ENCODE peak calls at places on chromosomes 12 and 14, in six cellular contexts. N is breast epithelium; D is mucosa of descending colon; O is HCT116; G is transverse colon; Z is CD8-positive, alpha-beta T cell. J is an unnamed sample.

GRCh38 chr14:91114079-91115065 is 499 bp downstream of the DGLUCY start:
- DNase-seq in N (peak), Z (peak), O (peak), G (peak), D (peak), J (peak)

GRCh38 chr12:16564675-16565074 is 41.3 kb downstream of the LMO3 start:
- DNase-seq in O (no peak), G (no peak), Z (no peak), N (no peak), D (no peak), J (no peak)

GRCh38 chr12:92277795-92278194 is 132.1 kb upstream of the BTG1 start:
- DNase-seq in Z (no peak), O (no peak), G (no peak), D (no peak), N (no peak), J (no peak)

GRCh38 chr12:20220339-20220738 is 148.0 kb upstream of the PDE3A start:
- DNase-seq in Z (no peak), D (no peak), N (no peak), G (no peak), O (peak), J (no peak)

GRCh38 chr12:64746663-64747062 is 12.5 kb downstream of the GNS start:
- DNase-seq in D (no peak), Z (no peak), N (no peak), O (no peak), G (no peak), J (peak)

GRCh38 chr14:100304825-100305445 is 1.3 kb downstream of the SLC25A29 start:
- DNase-seq in G (peak), N (no peak), O (no peak), Z (no peak), D (peak), J (peak)

GRCh38 chr12:7907009-7907408 is 29.0 kb downstream of the SLC2A3 start:
- DNase-seq in D (peak), Z (peak), O (peak), N (no peak), G (peak), J (peak)

GRCh38 chr12:44654641-44655625 is 221.2 kb downstream of the NELL2 start:
- DNase-seq in D (no peak), Z (no peak), O (no peak), G (no peak), N (no peak), J (no peak)

GRCh38 chr12:14422516-14423230 is 57.2 kb downstream of the ATF7IP start:
- DNase-seq in Z (no peak), N (no peak), G (no peak), O (no peak), D (no peak), J (no peak)

GRCh38 chr14:36553650-36554260 is 28.7 kb downstream of the NKX2-8 start:
- DNase-seq in Z (no peak), N (no peak), D (peak), G (no peak), O (peak), J (peak)

GRCh38 chr12:104463371-104463770 is 6.6 kb downstream of the CHST11 start:
- DNase-seq in Z (no peak), O (no peak), G (no peak), N (no peak), D (no peak), J (no peak)

GRCh38 chr12:6163554-6164060 is 36.6 kb upstream of the CD9 start:
- DNase-seq in N (no peak), D (no peak), G (no peak), Z (no peak), O (no peak), J (no peak)

GRCh38 chr12:1915082-1915968 is 3.1 kb downstream of the CACNA2D4 start:
- DNase-seq in G (no peak), D (no peak), N (peak), Z (peak), O (no peak), J (no peak)

GRCh38 chr14:29800961-29801360 is 126.7 kb downstream of the PRKD1 start:
- DNase-seq in O (no peak), D (no peak), G (no peak), N (no peak), Z (no peak), J (no peak)

GRCh38 chr12:23303220-23303619 is 646.2 kb downstream of the SOX5 start:
- DNase-seq in N (no peak), O (no peak), Z (no peak), D (no peak), G (no peak), J (no peak)

GRCh38 chr12:77372026-77372425 is 306.7 kb upstream of the E2F7 start:
- DNase-seq in O (no peak), Z (no peak), G (no peak), D (peak), N (no peak), J (no peak)

GRCh38 chr12:49882248-49882850 is 21.4 kb downstream of the FAIM2 start:
- DNase-seq in O (no peak), G (no peak), D (no peak), Z (no peak), N (no peak), J (no peak)

GRCh38 chr14:104288272-104288671 is 149.9 kb downstream of the KIF26A start:
- DNase-seq in D (no peak), G (peak), O (no peak), N (no peak), Z (no peak), J (no peak)

GRCh38 chr12:2270846-2271245 is 218.1 kb downstream of the CACNA1C start:
- DNase-seq in Z (no peak), G (no peak), D (no peak), N (no peak), O (no peak), J (no peak)

GRCh38 chr12:113727651-113728061 is 238.5 kb downstream of the RBM19 start:
- DNase-seq in G (no peak), N (no peak), D (no peak), O (peak), Z (no peak), J (no peak)

GRCh38 chr14:106691601-106692291 is 1165.4 kb downstream of the TMEM121 start:
- DNase-seq in N (no peak), D (peak), O (no peak), Z (no peak), G (peak), J (no peak)

GRCh38 chr14:103607039-103607668 is 21.9 kb upstream of the KLC1 start:
- DNase-seq in G (peak), O (no peak), D (peak), Z (peak), N (peak), J (peak)

GRCh38 chr12:45490232-45490881 is 239.1 kb upstream of the ARID2 start:
- DNase-seq in N (no peak), G (no peak), D (no peak), Z (no peak), O (no peak), J (no peak)

GRCh38 chr12:121637231-121637914 is 11.0 kb downstream of the ORAI1 start:
- DNase-seq in D (peak), G (peak), Z (peak), O (no peak), N (no peak), J (no peak)

GRCh38 chr12:108930756-108931155 is 50.9 kb downstream of the DAO start:
- DNase-seq in D (no peak), N (no peak), Z (no peak), O (no peak), G (no peak), J (no peak)

GRCh38 chr14:25394791-25395391 is 344.9 kb upstream of the STXBP6 start:
- DNase-seq in G (no peak), D (no peak), N (no peak), Z (no peak), O (no peak), J (no peak)

GRCh38 chr12:66131067-66131688 is 628 bp upstream of the LLPH start:
- DNase-seq in D (no peak), Z (no peak), N (no peak), G (no peak), O (no peak), J (no peak)

GRCh38 chr12:66130267-66131066 is at the start of gene LLPH:
- DNase-seq in D (peak), G (peak), O (peak), Z (peak), N (peak), J (peak)

GRCh38 chr12:66129934-66130266 is 650 bp downstream of the LLPH start:
- DNase-seq in N (no peak), Z (no peak), G (no peak), O (no peak), D (no peak), J (peak)

GRCh38 chr12:66132408-66132807 is 1.9 kb upstream of the LLPH start:
- DNase-seq in D (no peak), Z (no peak), G (no peak), O (peak), N (no peak), J (peak)

DNA sequence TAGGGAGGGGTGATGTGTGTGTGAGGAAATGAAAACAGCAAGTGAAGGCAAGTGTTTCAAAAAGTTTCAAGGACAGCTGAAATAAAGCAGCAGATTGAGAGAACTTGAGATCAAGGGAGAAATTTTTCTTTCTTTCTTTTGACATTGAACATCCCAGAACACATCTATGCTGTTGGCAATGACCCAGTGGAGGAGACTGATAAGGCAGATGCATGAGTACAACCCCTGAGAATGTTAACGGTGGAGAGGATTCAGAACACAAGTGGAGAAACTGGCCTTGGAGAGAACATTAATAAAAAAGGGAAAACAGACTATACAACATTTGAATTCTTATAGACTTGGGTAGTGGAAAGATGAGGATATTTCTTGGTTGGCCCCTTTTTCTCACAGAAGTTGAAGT is 2.9 kb downstream of the LLPH start:
- DNase-seq in O (no peak), G (no peak), N (no peak), D (no peak), Z (no peak), J (peak)
- H3K4me3 ChIP-seq in O (no peak), G (no peak), N (no peak), D (no peak), Z (no peak), J (no peak)

DNA sequence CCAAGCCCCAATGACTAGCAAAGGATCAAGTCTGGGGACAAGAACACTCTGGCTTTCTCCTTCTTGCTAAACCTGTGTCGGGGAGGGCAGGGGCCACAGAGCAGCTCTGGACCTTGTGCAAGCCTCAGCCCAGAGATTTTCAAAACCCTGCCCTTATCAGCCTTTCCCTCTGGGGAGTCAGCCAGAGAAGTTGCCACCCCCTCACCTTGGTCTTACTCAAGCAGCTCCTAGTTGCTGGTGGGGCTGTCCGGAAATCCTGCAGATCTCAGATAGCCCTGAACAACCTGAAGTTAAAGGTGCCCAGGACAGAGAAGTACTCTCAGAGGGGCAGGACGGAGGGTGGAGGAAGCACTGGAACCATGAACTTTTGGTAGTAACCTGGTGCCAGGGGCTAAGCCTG is 1.1 kb downstream of the HVCN1 start:
- DNase-seq in O (no peak), G (no peak), Z (no peak), N (no peak), D (no peak), J (peak)
- H3K4me3 ChIP-seq in O (no peak), G (peak), Z (no peak), N (no peak), D (no peak), J (no peak)

GRCh38 chr12:110073049-110073831 is 24.9 kb upstream of the C12orf76 start:
- DNase-seq in D (peak), O (no peak), G (peak), Z (peak), N (no peak), J (no peak)
- H3K4me3 ChIP-seq in D (no peak), O (no peak), G (peak), Z (peak), N (peak), J (no peak)

GRCh38 chr14:22553445-22553844 is 35.6 kb downstream of the DAD1 start:
- DNase-seq in G (no peak), N (peak), Z (no peak), O (no peak), D (no peak), J (no peak)
- H3K4me3 ChIP-seq in G (no peak), N (no peak), Z (peak), O (no peak), D (no peak), J (no peak)